ENCODE peak calls at places on chromosomes 3 and 15, in four cellular contexts. N is HCT116, A is HepG2, J is K562. E is an unnamed sample.

GRCh38 chr3:145798691-145799550 is 362.1 kb downstream of the PLOD2 start:
- DNase-seq in N (no peak), A (no peak), J (no peak), E (peak; percentile 46)

GRCh38 chr15:60392601-60392985 is 5.2 kb downstream of the ANXA2 start:
- DNase-seq in N (peak; percentile 85), A (peak; percentile 77), J (no peak), E (no peak)

GRCh38 chr15:58628206-58629057 is 121.1 kb downstream of the ADAM10 start:
- DNase-seq in N (no peak), A (no peak), J (no peak), E (no peak)

GRCh38 chr15:72724028-72724427 is 38.0 kb downstream of the BBS4 start:
- DNase-seq in N (no peak), A (no peak), J (no peak), E (no peak)

GRCh38 chr3:58526124-58526957 is 10.6 kb downstream of the ACOX2 start:
- DNase-seq in N (peak; percentile 88), A (peak; percentile 88), J (no peak), E (no peak)

GRCh38 chr3:182294256-182294655 is 499.0 kb upstream of the ATP11B start:
- DNase-seq in N (no peak), A (no peak), J (no peak), E (no peak)

GRCh38 chr15:68775671-68776476 is 44.8 kb downstream of the ANP32A start:
- DNase-seq in N (no peak), A (no peak), J (no peak), E (peak; percentile 41)

GRCh38 chr15:88899251-88899650 is 3.9 kb upstream of the HAPLN3 start:
- DNase-seq in N (no peak), A (no peak), J (no peak), E (no peak)

GRCh38 chr15:71129660-71130059 is 14.4 kb downstream of the THSD4 start:
- DNase-seq in N (no peak), A (no peak), J (no peak), E (no peak)

GRCh38 chr3:179608931-179609720 is 4.5 kb downstream of the NDUFB5 start:
- DNase-seq in N (no peak), A (no peak), J (no peak), E (no peak)

GRCh38 chr3:156762631-156763185 is 63.4 kb upstream of the LEKR1 start:
- DNase-seq in N (no peak), A (no peak), J (no peak), E (no peak)

GRCh38 chr15:31752363-31752762 is 278.0 kb upstream of the CHRNA7 start:
- DNase-seq in N (no peak), A (no peak), J (no peak), E (no peak)

GRCh38 chr3:197907196-197907595 is 42.8 kb upstream of the RPL35A start:
- DNase-seq in N (no peak), A (no peak), J (no peak), E (no peak)

GRCh38 chr3:186785517-186786018 is 2.2 kb downstream of the EIF4A2 start:
- DNase-seq in N (no peak), A (no peak), J (no peak), E (no peak)

GRCh38 chr3:54243262-54243931 is 121.0 kb downstream of the CACNA2D3 start:
- DNase-seq in N (no peak), A (peak; percentile 17), J (no peak), E (no peak)

GRCh38 chr3:74442683-74443082 is 171.8 kb downstream of the CNTN3 start:
- DNase-seq in N (no peak), A (no peak), J (no peak), E (no peak)
- H3K4me2 ChIP-seq in N (no peak overlapping the region), A (no peak overlapping the region), J (no peak overlapping the region), E (no peak overlapping the region)

DNA sequence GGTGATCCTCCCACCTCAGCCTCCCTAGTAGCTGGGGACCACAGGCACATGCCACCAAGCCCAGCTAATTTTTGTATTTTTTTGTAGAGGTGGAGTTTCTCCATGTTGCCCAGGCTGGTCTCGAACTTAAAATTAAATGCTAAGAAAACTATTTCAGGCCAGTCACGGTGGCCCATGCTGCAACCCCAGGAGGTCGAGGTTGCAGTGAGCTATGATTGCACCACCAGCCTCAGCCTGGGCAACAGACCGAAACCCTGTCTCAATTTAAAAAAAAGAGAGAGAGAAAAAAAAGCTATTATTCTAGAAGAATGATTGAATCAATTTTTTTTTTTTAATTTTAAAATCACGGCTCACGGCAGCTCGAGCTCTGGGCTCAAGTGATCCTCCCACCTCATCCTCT is 4.7 kb downstream of the SLC51A start:
- DNase-seq in N (no peak), A (no peak), J (no peak), E (no peak)
- TF ChIP-seq ZNF274 in N (no peak), A (no peak), J (no peak), E (no peak)

GRCh38 chr3:143120716-143121239 is 1.2 kb downstream of the CHST2 start:
- DNase-seq in N (no peak), A (no peak), J (peak; percentile 38), E (peak; percentile 66)
- H3K4me2 ChIP-seq in N (no peak overlapping the region), A (no peak overlapping the region), J (peak overlapping the region; percentile 92), E (peak overlapping the region; percentile 89)

GRCh38 chr15:44485880-44486279 is 51.1 kb upstream of the EIF3J start:
- DNase-seq in N (no peak), A (no peak), J (no peak), E (no peak)

GRCh38 chr15:44479343-44479742 is 51.9 kb downstream of the CTDSPL2 start:
- DNase-seq in N (no peak), A (no peak), J (no peak), E (no peak)

DNA sequence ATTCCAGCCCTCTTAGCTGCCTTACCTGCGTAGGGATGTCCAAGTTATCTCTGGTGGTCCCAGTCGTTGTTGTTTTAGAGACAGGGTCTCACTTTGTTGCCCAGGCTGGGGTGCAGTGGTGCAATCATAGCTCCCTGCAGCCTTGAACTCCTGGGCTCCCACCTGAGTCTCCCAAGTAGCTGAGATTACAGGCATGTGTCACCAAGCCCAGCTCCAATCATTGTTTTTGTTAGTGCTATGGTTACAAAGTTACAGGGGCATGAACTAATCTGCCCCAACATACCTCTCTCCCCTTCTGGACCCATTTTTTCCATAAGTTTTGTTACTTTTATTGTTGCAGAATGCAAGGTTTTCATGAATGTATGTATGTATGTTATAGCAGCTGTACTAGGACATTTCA is 54.7 kb downstream of the CTDSPL2 start:
- DNase-seq in N (no peak), A (peak; percentile 6), J (no peak), E (no peak)
- TF ChIP-seq ZNF274 in N (no peak), A (no peak), J (no peak), E (no peak)

DNA sequence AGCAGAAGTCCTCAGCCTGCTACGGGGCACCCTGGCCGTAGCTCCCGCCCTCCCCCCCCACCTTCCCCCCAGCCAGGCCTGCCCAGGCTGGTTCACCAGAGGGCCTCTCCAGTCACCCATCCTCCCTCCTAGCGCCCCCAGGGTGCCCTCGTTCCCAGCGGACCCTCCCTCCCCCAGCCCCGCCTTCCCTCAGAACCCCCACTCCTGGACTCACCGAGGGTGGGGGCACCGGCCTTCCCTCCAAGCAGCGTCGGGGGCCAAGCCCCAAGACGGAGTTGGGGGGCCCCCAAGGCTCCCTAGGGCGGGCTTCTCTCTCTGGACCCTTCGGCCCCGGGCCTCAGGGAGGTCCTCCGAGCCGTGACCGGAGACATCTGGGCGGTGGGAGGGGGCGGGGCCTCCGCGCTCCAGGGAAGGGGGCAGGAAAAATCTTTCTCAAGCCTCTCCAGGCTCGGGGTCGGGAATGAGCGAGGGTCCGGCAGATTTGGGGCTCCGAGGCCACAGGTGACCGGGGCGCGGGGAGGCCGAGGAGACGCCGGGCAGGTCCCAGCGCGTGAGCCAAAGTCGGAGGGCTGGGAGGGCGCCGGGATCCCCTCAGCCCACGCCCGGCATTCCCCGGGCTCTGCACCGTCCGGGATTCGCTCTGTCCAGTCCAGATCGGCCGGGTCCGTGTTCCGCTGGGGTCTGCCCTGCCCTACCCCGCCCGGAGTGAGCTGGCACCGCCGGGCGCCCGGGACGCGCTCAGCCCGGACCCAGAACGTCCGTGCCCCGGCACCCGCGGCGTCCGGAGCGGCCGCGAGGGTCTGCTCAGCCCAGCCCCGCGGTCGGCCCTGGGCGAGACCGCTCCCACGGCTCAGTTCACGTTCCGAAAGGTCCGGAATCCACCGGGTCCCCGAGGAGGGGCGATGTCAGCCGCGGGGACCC is 995 bp downstream of the INSYN1 start:
- DNase-seq in N (no peak), A (no peak), J (no peak), E (peak; percentile 65)
- H3K4me2 ChIP-seq in N (no peak overlapping the region), A (peak overlapping the region; percentile 45), J (no peak overlapping the region), E (peak overlapping the region; percentile 96)

GRCh38 chr3:194688207-194688711 is 2.6 kb downstream of the FAM43A start:
- DNase-seq in N (no peak), A (peak; percentile 38), J (no peak), E (no peak)
- TF ChIP-seq ZNF274 in N (no peak), A (no peak), J (no peak), E (no peak)

DNA sequence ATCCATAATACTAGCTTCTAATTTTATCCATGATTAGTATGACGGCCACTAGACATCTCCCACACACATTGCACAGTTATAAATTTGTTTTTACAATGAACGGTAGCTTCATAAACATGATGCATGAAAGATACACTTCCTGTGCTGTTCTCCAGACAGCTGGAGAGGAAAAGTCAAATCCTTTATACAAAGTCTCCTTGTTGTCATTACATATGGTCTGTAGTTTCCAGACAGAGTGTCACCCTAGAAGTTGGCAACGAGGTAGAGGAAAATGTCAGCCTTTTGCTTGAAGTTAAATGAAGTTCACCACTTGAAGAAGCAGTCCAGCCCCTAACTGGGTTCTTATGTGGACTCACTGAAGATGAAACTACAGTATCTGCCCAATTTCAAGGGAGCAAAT is 253.0 kb upstream of the P2RY1 start:
- DNase-seq in N (no peak), A (no peak), J (no peak), E (no peak)
- H3K4me2 ChIP-seq in N (no peak overlapping the region), A (no peak overlapping the region), J (no peak overlapping the region), E (no peak overlapping the region)

DNA sequence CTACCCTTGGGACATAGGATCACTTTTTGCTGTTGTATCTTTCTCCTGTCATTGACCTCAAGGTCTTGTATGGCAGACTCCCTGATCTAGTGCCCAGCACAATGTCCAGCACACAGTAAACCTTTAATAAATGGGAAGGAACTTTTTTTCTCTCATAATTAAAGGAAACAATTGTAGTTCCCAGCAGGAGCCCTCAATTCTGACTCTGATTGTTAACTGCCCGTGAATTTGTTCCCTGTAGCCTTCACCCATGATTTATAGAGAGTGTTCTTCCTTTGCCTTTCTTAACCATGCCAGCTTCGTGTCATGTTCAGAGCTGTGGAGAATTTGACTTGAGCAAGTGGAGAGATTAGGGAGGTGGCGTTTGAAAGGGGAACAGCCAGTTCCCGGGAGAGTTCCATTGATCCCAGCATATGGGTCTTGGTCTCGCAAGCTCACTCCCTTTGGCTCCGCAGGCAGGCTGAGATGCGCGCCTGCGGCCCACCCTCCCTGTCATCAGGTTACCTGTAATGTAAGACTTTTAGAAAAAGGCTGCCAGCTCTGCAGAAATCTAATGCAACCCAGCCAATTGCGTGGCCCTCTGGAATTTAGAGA is 182.6 kb downstream of the TP63 start:
- DNase-seq in N (no peak), A (no peak), J (no peak), E (no peak)
- TF ChIP-seq ZNF274 in N (no peak), A (no peak), J (no peak), E (no peak)